ENCODE peak calls at places on chromosome 1, in eight cellular contexts. W, Q, V, D, A, T, X and Y are unnamed samples.

GRCh38 chr1:152735648-152736047 is 22.2 kb upstream of the KPRP start:
- DNase-seq in V (no peak), Q (no peak), W (no peak), A (no peak), X (no peak), D (no peak), T (no peak), Y (no peak)

GRCh38 chr1:93680121-93681094 is 1.2 kb downstream of the BCAR3 start:
- DNase-seq in X (peak), T (peak), W (peak), V (peak), Q (peak), D (peak), A (peak), Y (peak)

GRCh38 chr1:160205242-160205973 is at the start of gene PEA15:
- DNase-seq in W (peak), V (peak), T (peak), X (peak), D (peak), Q (peak), A (peak), Y (peak)

GRCh38 chr1:235102993-235103411 is 25.6 kb downstream of the TOMM20 start:
- DNase-seq in A (peak), D (peak), W (no peak), T (no peak), V (no peak), Q (no peak), X (no peak), Y (no peak)

GRCh38 chr1:212234431-212235298 is 50.5 kb upstream of the PPP2R5A start:
- DNase-seq in Q (peak), X (peak), V (no peak), T (peak), A (peak), D (no peak), W (peak), Y (no peak)

GRCh38 chr1:216793303-216793702 is 70.1 kb upstream of the ESRRG start:
- DNase-seq in V (no peak), Q (no peak), T (no peak), W (no peak), A (no peak), X (no peak), D (no peak), Y (no peak)

GRCh38 chr1:221699582-221700519 is 42.0 kb downstream of the DUSP10 start:
- DNase-seq in W (no peak), T (peak), Q (no peak), A (no peak), D (no peak), X (no peak), V (no peak), Y (no peak)

GRCh38 chr1:151512801-151513625 is 1.8 kb downstream of the CGN start:
- DNase-seq in W (peak), D (peak), V (no peak), T (no peak), A (no peak), X (peak), Q (no peak), Y (no peak)

GRCh38 chr1:61452354-61452990 is 272.5 kb downstream of the TM2D1 start:
- DNase-seq in V (no peak), Q (no peak), D (no peak), A (no peak), T (peak), X (no peak), W (no peak), Y (no peak)

GRCh38 chr1:64062941-64063581 is 140.4 kb upstream of the UBE2U start:
- DNase-seq in A (no peak), X (no peak), V (no peak), T (peak), D (no peak), W (no peak), Q (no peak), Y (no peak)

GRCh38 chr1:92123868-92124267 is 43.7 kb downstream of the BTBD8 start:
- DNase-seq in T (no peak), X (no peak), D (no peak), V (no peak), A (no peak), W (no peak), Q (no peak), Y (no peak)

GRCh38 chr1:69567847-69568434 is at the start of gene LRRC7:
- DNase-seq in A (no peak), T (no peak), X (no peak), Q (no peak), V (no peak), W (no peak), D (no peak), Y (peak)

DNA sequence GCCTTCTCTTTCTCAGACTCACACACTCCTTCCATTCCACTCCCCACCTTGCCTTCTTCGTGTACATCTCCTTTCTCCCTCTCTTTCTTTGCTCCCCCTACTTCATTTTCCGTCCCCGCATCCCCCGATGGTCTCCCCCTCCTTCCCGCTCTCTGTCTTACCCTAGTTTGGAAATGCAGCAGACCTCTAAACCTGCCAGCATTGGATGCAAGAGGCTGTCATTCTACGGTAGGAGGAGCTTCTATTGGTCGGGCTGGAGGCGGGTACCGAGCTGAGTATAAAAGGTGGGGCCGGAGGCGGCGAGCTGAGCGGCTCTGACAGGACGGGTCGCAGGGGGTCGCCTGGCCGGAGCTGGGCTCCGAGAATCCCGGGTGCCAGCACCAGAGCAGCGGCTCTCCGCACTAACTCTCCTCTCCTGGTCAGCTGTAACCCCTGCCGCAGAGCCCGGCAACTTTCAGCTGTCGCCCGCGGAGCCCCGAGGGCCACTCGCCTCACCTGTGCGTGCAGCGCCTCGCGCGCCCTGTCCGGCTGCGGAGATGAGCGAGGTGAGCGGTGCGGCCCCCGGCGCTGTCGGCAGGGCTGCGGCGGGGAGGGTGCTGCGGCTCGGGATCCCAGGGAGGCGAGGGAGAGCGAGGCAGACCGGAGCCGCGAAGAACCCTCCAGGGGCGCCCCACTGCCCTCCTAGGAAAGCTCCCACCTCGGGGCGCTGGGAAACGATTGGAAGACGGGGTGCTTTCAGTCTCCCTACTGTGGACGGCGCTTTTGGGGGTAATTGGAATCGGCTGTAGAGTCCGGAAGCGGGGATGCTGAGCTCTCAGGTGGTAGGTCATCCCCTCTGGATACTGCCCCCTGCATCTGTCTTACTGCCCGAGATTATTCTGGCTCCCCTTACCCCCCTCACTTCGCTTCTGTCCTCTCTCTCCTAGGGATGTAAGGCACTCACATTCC is at the start of gene PCP4L1:
- DNase-seq in A (no peak), X (peak), Q (peak), V (peak), W (peak), D (peak), T (peak), Y (no peak)
- TF ChIP-seq POLR2A in A (no peak), X (no peak), Q (no peak), V (no peak), W (peak), D (no peak), T (no peak), Y (no peak)

GRCh38 chr1:158527190-158527815 is 26.9 kb downstream of the OR6Y1 start:
- DNase-seq in Q (no peak), A (no peak), X (no peak), D (no peak), V (no peak), W (no peak), T (peak), Y (peak)
- TF ChIP-seq POLR2A in Q (no peak), A (no peak), X (no peak), D (no peak), V (no peak), W (no peak), T (no peak), Y (no peak)

DNA sequence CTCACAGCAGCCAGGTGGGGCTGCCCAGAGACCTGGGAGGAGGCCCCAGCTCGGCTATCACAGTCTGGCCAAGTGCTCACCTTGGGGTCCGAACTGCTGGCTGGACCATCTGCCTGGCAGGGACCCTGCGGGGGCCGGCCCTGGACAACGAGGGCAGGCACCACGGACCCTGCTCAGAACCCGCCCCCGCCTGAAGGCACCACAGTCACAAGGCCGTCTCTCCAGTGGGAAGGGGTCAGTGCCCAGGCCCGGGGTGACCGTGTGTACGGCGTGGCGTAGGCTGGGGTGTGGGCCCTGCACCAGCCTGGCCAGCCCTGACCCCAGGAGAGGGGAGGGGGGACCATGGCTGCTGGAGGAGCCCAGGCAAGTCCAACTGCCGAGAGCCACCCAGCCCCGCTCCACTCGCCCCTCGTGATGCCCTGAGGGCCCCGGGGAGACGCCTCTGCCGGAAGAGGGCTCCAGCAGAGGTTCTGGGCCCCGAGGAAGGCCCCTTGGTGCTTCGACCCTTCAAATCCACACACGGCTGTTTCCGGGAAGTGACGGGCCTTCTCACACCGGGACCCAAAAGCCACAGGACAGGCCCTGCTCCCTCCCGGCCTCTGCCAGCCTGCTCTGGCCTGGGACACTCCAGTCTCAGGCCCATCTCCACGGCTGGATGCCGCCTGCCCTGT is 11.2 kb upstream of the RNF223 start:
- DNase-seq in V (peak), D (peak), T (no peak), X (no peak), W (no peak), A (peak), Q (no peak), Y (no peak)
- TF ChIP-seq POLR2A in V (no peak), D (no peak), T (no peak), X (no peak), W (no peak), A (no peak), Q (no peak), Y (no peak)

GRCh38 chr1:202957733-202958543 is at the start of gene ADIPOR1:
- DNase-seq in W (peak), V (peak), D (peak), X (peak), T (peak), Q (peak), A (peak), Y (peak)
- TF ChIP-seq POLR2A in W (peak), V (peak), D (peak), X (no peak), T (peak), Q (peak), A (peak), Y (peak)

DNA sequence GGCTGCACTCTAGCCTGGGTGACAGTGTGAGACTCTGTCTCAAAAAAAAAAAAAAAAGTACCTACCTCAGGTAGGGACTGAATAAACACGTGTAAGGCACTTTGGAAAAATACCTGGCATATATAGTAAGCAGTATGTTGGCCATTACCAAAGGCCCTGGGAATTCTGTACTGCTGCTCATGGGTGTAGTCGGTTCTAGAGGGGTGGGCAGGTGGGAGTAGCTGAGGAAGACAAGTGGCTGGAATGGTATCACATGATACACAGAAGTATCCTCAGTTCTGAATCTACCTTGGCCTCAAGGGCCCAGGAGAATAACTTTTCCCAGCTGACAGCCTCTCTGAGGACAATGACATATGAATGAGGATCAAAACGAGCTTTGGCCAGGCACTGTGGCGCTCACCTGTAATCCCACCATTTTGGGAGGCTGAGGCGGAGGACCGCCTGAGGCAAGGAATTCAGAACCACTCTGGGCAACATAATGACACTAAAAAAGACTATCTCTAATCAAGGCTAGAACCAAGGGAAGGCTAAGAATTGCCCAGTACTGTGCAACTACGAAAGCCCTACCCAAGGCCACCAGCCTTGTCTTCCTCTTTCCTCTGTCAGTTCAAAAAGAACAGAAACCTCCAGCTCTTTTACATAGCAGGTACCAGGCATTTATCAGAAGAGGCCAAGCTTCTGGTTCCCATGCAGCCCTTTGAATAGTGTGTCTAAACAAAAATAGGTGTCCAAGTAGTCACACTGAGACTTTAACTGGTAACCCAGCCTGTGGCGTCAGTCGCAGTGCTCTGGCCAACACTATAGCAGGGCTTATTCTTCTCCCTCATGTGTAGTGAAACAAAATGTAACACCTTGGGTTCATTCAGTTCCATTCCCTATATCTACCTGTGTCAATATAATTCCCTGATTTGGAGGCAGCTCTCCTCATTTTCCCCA is 10.2 kb downstream of the MMACHC start:
- DNase-seq in X (no peak), T (no peak), V (no peak), W (no peak), A (no peak), D (no peak), Q (no peak), Y (no peak)
- TF ChIP-seq POLR2A in X (no peak), T (no peak), V (no peak), W (no peak), A (no peak), D (no peak), Q (no peak), Y (no peak)

GRCh38 chr1:67942269-67942668 is 108.2 kb downstream of the DIRAS3 start:
- DNase-seq in W (no peak), Q (no peak), V (no peak), X (no peak), T (peak), A (no peak), D (no peak), Y (no peak)
- TF ChIP-seq POLR2A in W (no peak), Q (no peak), V (no peak), X (no peak), T (no peak), A (no peak), D (no peak), Y (no peak)

DNA sequence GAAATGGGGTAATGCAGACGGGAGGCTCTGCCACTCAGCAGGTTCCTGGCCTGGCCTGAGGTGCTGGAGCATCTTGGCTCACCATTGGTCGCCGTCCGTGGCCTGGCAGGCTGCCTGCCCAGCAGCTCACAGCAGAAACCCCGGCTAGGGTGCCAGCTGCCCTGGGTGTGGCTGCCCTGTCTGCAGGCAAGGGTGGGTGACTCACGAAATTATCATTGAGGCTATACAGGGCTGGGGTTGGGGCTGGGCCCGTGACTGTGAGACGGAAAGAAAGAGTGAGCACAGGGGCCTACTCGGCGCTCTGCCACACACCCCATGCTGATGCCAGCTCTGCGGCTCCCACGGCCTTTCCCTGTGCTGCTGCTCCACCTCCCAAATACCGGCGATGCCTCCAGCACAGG is 8.0 kb upstream of the PKP1 start:
- DNase-seq in V (no peak), Q (peak), W (no peak), X (no peak), A (no peak), T (peak), D (peak), Y (no peak)
- TF ChIP-seq POLR2A in V (no peak), Q (no peak), W (no peak), X (no peak), A (no peak), T (no peak), D (no peak), Y (peak)

DNA sequence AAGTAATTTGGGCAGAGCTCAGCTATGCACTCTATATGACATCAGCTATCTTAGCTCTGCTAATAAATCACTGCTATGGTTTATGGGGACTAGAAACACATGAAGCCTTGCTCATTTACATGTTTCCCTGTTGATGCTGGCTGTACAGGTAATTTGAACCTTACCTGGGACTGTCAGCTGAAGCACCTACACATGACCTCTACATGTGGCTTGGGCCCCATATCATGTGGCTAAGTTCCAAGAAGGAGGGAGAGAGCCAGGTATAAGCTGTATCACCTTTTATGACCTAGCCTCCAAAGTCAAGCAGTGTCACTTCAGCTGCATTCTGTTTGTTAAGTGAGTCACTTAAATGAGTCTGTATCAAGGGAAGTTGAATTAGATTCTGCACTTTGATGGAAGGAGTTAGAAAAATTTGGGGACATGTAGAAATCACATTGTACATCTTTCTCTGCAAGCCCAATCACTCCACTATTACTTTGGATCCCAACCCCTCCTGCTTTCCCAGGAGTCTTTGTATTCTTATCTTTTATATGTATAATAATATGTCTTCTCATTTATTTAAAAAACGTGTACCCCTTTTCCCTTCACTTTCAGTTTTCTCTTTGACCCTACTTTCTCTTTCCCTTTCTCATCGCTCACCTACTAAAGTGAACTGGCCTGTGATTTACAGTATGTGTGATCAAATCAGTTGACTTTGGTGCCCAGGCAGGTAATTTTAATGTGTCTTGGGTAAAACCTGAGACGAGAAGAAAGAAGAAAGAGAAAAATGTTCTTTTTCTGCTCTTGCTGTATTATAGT is 53.4 kb upstream of the PRKACB start:
- DNase-seq in V (no peak), X (no peak), Q (no peak), D (no peak), T (no peak), W (no peak), A (no peak), Y (no peak)
- TF ChIP-seq POLR2A in V (no peak), X (no peak), Q (no peak), D (no peak), T (no peak), W (no peak), A (no peak), Y (no peak)

GRCh38 chr1:87524021-87524754 is 195.5 kb downstream of the LMO4 start:
- DNase-seq in W (no peak), D (no peak), V (no peak), T (peak), X (no peak), A (no peak), Q (peak), Y (no peak)
- TF ChIP-seq POLR2A in W (no peak), D (no peak), V (no peak), T (no peak), X (no peak), A (no peak), Q (no peak), Y (no peak)